ENCODE peak calls at places on chromosomes 7 and 10, in six cellular contexts. K is stimulated activated CD4-positive, alpha-beta T cell treated with anti-CD3 and anti-CD28 coated beads, Interleukin-2, amount 100 ng/mL, for 48 hours; H is CD8-positive, alpha-beta memory T cell; U is HEK293T; S is foreskin fibroblast; L is PC-3. D is an unnamed sample.

GRCh38 chr7:118195837-118196474 is 12.0 kb downstream of the LSM8 start:
- DNase-seq in K (peak), H (peak), U (peak), S (peak), L (peak), D (peak)

GRCh38 chr7:1415389-1415990 is 43.8 kb downstream of the MICALL2 start:
- DNase-seq in K (no peak), H (no peak), U (no peak), S (no peak), L (no peak), D (no peak)

GRCh38 chr7:16421333-16422099 is at the start of gene CRPPA:
- DNase-seq in K (peak), H (peak), U (peak), S (peak), L (no peak), D (peak)

GRCh38 chr7:121525155-121525819 is 129.2 kb upstream of the FAM3C start:
- DNase-seq in K (no peak), H (no peak), U (no peak), S (no peak), L (no peak), D (no peak)

GRCh38 chr10:46542567-46543323 is 13.7 kb downstream of the GPRIN2 start:
- DNase-seq in K (no peak), H (peak), U (no peak), S (no peak), L (no peak), D (no peak)

GRCh38 chr7:27143950-27144798 is 693 bp upstream of the HOXA5 start:
- DNase-seq in K (no peak), H (no peak), U (no peak), S (no peak), L (no peak), D (peak)

GRCh38 chr10:133438711-133439273 is 14.4 kb upstream of the SPRN start:
- DNase-seq in K (no peak), H (no peak), U (peak), S (no peak), L (peak), D (peak)

GRCh38 chr7:21542891-21543527 is at the start of gene DNAH11:
- DNase-seq in K (peak), H (no peak), U (peak), S (peak), L (peak), D (peak)

GRCh38 chr7:23403970-23404369 is 66.3 kb downstream of the IGF2BP3 start:
- DNase-seq in K (no peak), H (no peak), U (no peak), S (no peak), L (no peak), D (no peak)

GRCh38 chr10:117166420-117167345 is 28.6 kb upstream of the VAX1 start:
- DNase-seq in K (no peak), H (no peak), U (no peak), S (no peak), L (peak), D (peak)

GRCh38 chr10:49139000-49139865 is 5.4 kb upstream of the FAM170B start:
- DNase-seq in K (no peak), H (no peak), U (no peak), S (peak), L (peak), D (no peak)